ENCODE peak calls at places on chromosomes 7 and 10, in four cellular contexts. One of them, this sample, is unnamed.

GRCh38 chr10:46231087-46231486 is 55.7 kb upstream of the ANTXRL start:
- DNase-seq in heart left ventricle: no peak
- DNase-seq in MCF 10A: no peak
- DNase-seq in choroid plexus epithelial cell: no peak
- DNase-seq in this sample: no peak

GRCh38 chr10:51377932-51378206 is 303.6 kb downstream of the PRKG1 start:
- DNase-seq in heart left ventricle: no peak
- DNase-seq in MCF 10A: no peak
- DNase-seq in choroid plexus epithelial cell: no peak
- DNase-seq in this sample: no peak

GRCh38 chr10:28788252-28788651 is 110.9 kb downstream of the BAMBI start:
- DNase-seq in heart left ventricle: no peak
- DNase-seq in MCF 10A: no peak
- DNase-seq in choroid plexus epithelial cell: no peak
- DNase-seq in this sample: no peak

GRCh38 chr10:338176-339037 is 203.2 kb downstream of the ZMYND11 start:
- DNase-seq in heart left ventricle: no peak
- DNase-seq in MCF 10A: peak; percentile 90
- DNase-seq in choroid plexus epithelial cell: no peak
- DNase-seq in this sample: no peak

GRCh38 chr7:136133491-136133990 is 156.4 kb upstream of the MTPN start:
- DNase-seq in heart left ventricle: no peak
- DNase-seq in MCF 10A: no peak
- DNase-seq in choroid plexus epithelial cell: peak; percentile 58
- DNase-seq in this sample: peak; percentile 75

GRCh38 chr10:24448351-24449009 is 239.5 kb downstream of the KIAA1217 start:
- DNase-seq in heart left ventricle: no peak
- DNase-seq in MCF 10A: no peak
- DNase-seq in choroid plexus epithelial cell: peak; percentile 56
- DNase-seq in this sample: no peak

GRCh38 chr10:11783558-11783865 is 39.6 kb upstream of the PROSER2 start:
- DNase-seq in heart left ventricle: no peak
- DNase-seq in MCF 10A: peak; percentile 23
- DNase-seq in choroid plexus epithelial cell: no peak
- DNase-seq in this sample: no peak

GRCh38 chr7:46671108-46671769 is 750.2 kb upstream of the IGFBP3 start:
- DNase-seq in heart left ventricle: no peak
- DNase-seq in MCF 10A: no peak
- DNase-seq in choroid plexus epithelial cell: no peak
- DNase-seq in this sample: no peak

GRCh38 chr10:16440396-16441105 is 3.7 kb downstream of the PTER start:
- DNase-seq in heart left ventricle: no peak
- DNase-seq in MCF 10A: peak; percentile 74
- DNase-seq in choroid plexus epithelial cell: peak; percentile 27
- DNase-seq in this sample: no peak

GRCh38 chr10:95308389-95309302 is 17.8 kb upstream of the PDLIM1 start:
- DNase-seq in heart left ventricle: peak; percentile 68
- DNase-seq in MCF 10A: peak; percentile 98
- DNase-seq in choroid plexus epithelial cell: peak; percentile 98
- DNase-seq in this sample: peak; percentile 99

GRCh38 chr7:69598487-69599148 is 343 bp downstream of the AUTS2 start:
- DNase-seq in heart left ventricle: peak; percentile 33
- DNase-seq in MCF 10A: no peak
- DNase-seq in choroid plexus epithelial cell: no peak
- DNase-seq in this sample: no peak

GRCh38 chr7:81245353-81245752 is 326.5 kb upstream of the SEMA3C start:
- DNase-seq in heart left ventricle: no peak
- DNase-seq in MCF 10A: no peak
- DNase-seq in choroid plexus epithelial cell: no peak
- DNase-seq in this sample: no peak

GRCh38 chr7:81248420-81248819 is 329.6 kb upstream of the SEMA3C start:
- DNase-seq in heart left ventricle: no peak
- DNase-seq in MCF 10A: peak; percentile 45
- DNase-seq in choroid plexus epithelial cell: no peak
- DNase-seq in this sample: no peak

GRCh38 chr7:81244213-81244612 is 325.4 kb upstream of the SEMA3C start:
- DNase-seq in heart left ventricle: no peak
- DNase-seq in MCF 10A: peak; percentile 71
- DNase-seq in choroid plexus epithelial cell: peak; percentile 88
- DNase-seq in this sample: no peak
- TF ChIP-seq CTCF in heart left ventricle: no peak
- TF ChIP-seq CTCF in MCF 10A: peak; percentile 21
- TF ChIP-seq CTCF in choroid plexus epithelial cell: peak; percentile 45
- TF ChIP-seq CTCF in this sample: no peak

GRCh38 chr7:43869898-43870240 is 552 bp upstream of the MRPS24 start:
- DNase-seq in heart left ventricle: peak; percentile 42
- DNase-seq in MCF 10A: peak; percentile 87
- DNase-seq in choroid plexus epithelial cell: peak; percentile 95
- DNase-seq in this sample: peak; percentile 73

GRCh38 chr7:43871064-43871463 is 1.7 kb upstream of the MRPS24 start:
- DNase-seq in heart left ventricle: no peak
- DNase-seq in MCF 10A: no peak
- DNase-seq in choroid plexus epithelial cell: no peak
- DNase-seq in this sample: no peak

GRCh38 chr7:43870316-43870715 is 999 bp upstream of the MRPS24 start:
- DNase-seq in heart left ventricle: no peak
- DNase-seq in MCF 10A: no peak
- DNase-seq in choroid plexus epithelial cell: no peak
- DNase-seq in this sample: no peak

GRCh38 chr7:43873300-43873699 is 4.0 kb upstream of the MRPS24 start:
- DNase-seq in heart left ventricle: peak; percentile 63
- DNase-seq in MCF 10A: peak; percentile 89
- DNase-seq in choroid plexus epithelial cell: peak; percentile 53
- DNase-seq in this sample: no peak

GRCh38 chr7:43872401-43873165 is 3.3 kb upstream of the MRPS24 start:
- DNase-seq in heart left ventricle: peak; percentile 57
- DNase-seq in MCF 10A: peak; percentile 84
- DNase-seq in choroid plexus epithelial cell: peak; percentile 80
- DNase-seq in this sample: peak; percentile 22
- TF ChIP-seq CTCF in heart left ventricle: no peak
- TF ChIP-seq CTCF in MCF 10A: no peak
- TF ChIP-seq CTCF in choroid plexus epithelial cell: no peak
- TF ChIP-seq CTCF in this sample: no peak

DNA sequence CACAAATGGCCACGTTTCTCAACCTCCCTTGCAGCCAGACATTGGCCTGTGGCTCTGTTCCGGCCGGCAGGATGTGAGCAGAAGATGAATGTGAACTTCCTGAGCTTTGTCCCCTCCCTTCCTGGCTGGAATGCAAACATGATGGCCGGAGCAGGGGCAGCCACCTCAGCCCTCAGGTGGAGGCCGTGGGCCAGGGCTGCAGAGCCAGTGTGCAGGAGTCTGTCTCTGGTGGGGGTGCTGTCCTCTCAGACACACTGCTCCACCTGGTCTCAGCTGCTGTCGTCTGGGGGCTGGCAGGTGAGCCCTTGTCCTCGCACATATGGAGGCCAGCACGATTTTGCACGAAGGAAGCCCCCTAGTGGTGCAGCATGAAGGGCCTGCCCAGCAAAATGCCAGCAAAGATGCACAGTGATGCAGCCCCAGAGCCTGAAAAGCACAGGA is 25.3 kb upstream of the PWWP2B start:
- DNase-seq in heart left ventricle: no peak
- DNase-seq in MCF 10A: no peak
- DNase-seq in choroid plexus epithelial cell: peak; percentile 14
- DNase-seq in this sample: no peak
- TF ChIP-seq CTCF in heart left ventricle: no peak
- TF ChIP-seq CTCF in MCF 10A: peak; percentile 19
- TF ChIP-seq CTCF in choroid plexus epithelial cell: peak; percentile 60
- TF ChIP-seq CTCF in this sample: peak; percentile 43

GRCh38 chr7:32222251-32222900 is 152.2 kb upstream of the PDE1C start:
- DNase-seq in heart left ventricle: no peak
- DNase-seq in MCF 10A: no peak
- DNase-seq in choroid plexus epithelial cell: no peak
- DNase-seq in this sample: no peak
- TF ChIP-seq CTCF in heart left ventricle: no peak
- TF ChIP-seq CTCF in MCF 10A: no peak
- TF ChIP-seq CTCF in choroid plexus epithelial cell: no peak
- TF ChIP-seq CTCF in this sample: no peak

GRCh38 chr10:3781458-3782098 is 3.4 kb downstream of the KLF6 start:
- DNase-seq in heart left ventricle: peak; percentile 76
- DNase-seq in MCF 10A: peak; percentile 58
- DNase-seq in choroid plexus epithelial cell: peak; percentile 80
- DNase-seq in this sample: no peak
- TF ChIP-seq CTCF in heart left ventricle: peak; percentile 61
- TF ChIP-seq CTCF in MCF 10A: peak; percentile 39
- TF ChIP-seq CTCF in choroid plexus epithelial cell: peak; percentile 64
- TF ChIP-seq CTCF in this sample: peak; percentile 52

GRCh38 chr7:92133133-92133736 is 1.0 kb downstream of the CYP51A1 start:
- DNase-seq in heart left ventricle: no peak
- DNase-seq in MCF 10A: peak; percentile 11
- DNase-seq in choroid plexus epithelial cell: no peak
- DNase-seq in this sample: no peak

GRCh38 chr7:92133737-92134270 is 473 bp downstream of the CYP51A1 start:
- DNase-seq in heart left ventricle: peak; percentile 74
- DNase-seq in MCF 10A: peak; percentile 59
- DNase-seq in choroid plexus epithelial cell: peak; percentile 66
- DNase-seq in this sample: peak; percentile 16

GRCh38 chr7:92135100-92135429 is 788 bp upstream of the CYP51A1 start:
- DNase-seq in heart left ventricle: no peak
- DNase-seq in MCF 10A: peak; percentile 37
- DNase-seq in choroid plexus epithelial cell: peak; percentile 44
- DNase-seq in this sample: peak; percentile 3

GRCh38 chr7:92135490-92135889 is 1.2 kb upstream of the CYP51A1 start:
- DNase-seq in heart left ventricle: no peak
- DNase-seq in MCF 10A: peak; percentile 7
- DNase-seq in choroid plexus epithelial cell: no peak
- DNase-seq in this sample: no peak

DNA sequence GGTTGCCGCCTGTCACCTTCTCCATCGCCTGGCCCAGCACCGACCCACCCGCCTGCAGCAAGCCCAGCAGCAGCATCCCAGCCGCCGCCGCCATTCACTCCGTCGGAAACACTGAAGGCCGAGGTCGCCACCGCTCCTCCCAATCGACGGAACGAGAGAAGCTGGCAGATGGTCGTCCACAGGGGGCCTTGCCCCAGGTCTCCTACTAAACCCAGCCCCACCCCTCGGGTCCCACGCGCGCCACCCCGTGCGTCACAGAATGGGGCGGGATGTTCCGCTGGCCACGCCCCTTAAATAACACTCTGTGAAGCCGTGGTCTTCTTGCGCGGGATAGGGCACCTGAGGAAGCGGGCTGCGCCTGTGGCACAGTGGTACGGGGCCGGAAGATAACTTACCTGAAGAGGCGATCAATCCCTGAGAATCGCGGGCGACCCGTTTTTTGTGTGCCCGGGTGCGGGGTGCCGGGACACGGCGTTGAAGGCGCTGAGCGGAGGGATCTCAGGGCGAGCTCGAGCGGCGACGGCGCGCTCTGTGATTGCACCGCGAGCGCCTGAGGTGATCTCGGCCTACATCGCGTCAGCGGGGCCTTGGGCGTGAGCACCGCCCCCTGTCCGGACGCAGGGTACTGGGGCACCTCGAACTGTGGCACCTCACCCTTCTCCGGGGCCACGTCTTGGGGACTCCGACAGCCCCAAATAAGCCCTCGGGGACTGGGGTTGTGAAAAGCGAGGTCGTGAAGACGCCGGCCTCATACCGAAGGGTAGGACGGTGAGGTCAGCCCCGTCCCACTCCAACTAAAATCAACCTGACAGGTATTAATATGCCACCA is at the start of gene CYP51A1:
- DNase-seq in heart left ventricle: peak; percentile 94
- DNase-seq in MCF 10A: peak; percentile 94
- DNase-seq in choroid plexus epithelial cell: peak; percentile 95
- DNase-seq in this sample: peak; percentile 78
- TF ChIP-seq CTCF in heart left ventricle: peak; percentile 16
- TF ChIP-seq CTCF in MCF 10A: no peak
- TF ChIP-seq CTCF in choroid plexus epithelial cell: peak; percentile 20
- TF ChIP-seq CTCF in this sample: no peak

DNA sequence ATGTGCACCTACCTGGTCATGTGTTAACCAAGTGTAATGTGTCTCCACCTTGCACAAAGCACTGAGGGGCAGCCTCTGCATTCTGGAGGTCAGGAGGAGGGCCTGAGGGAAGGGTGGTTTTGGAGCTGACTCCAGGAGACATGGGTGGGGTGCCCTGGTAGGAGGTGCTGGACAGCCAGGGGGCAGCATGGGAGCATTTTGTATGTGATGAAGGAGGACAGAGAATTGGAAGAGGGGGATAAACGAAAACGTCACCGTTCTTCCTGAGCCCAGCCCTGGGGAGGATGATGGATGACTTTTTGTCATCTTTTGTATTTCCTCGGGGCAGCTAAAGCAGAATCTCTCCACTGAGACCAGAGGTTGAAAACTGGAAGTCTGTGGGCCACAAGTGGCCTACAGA is 242.3 kb downstream of the VTI1A start:
- DNase-seq in heart left ventricle: peak; percentile 35
- DNase-seq in MCF 10A: peak; percentile 20
- DNase-seq in choroid plexus epithelial cell: peak; percentile 24
- DNase-seq in this sample: no peak
- TF ChIP-seq CTCF in heart left ventricle: peak; percentile 29
- TF ChIP-seq CTCF in MCF 10A: no peak
- TF ChIP-seq CTCF in choroid plexus epithelial cell: peak; percentile 61
- TF ChIP-seq CTCF in this sample: peak; percentile 51

GRCh38 chr7:103752995-103753394 is 236.5 kb downstream of the RELN start:
- DNase-seq in heart left ventricle: no peak
- DNase-seq in MCF 10A: no peak
- DNase-seq in choroid plexus epithelial cell: peak; percentile 54
- DNase-seq in this sample: no peak
- TF ChIP-seq CTCF in heart left ventricle: no peak
- TF ChIP-seq CTCF in MCF 10A: peak; percentile 21
- TF ChIP-seq CTCF in choroid plexus epithelial cell: peak; percentile 37
- TF ChIP-seq CTCF in this sample: no peak

DNA sequence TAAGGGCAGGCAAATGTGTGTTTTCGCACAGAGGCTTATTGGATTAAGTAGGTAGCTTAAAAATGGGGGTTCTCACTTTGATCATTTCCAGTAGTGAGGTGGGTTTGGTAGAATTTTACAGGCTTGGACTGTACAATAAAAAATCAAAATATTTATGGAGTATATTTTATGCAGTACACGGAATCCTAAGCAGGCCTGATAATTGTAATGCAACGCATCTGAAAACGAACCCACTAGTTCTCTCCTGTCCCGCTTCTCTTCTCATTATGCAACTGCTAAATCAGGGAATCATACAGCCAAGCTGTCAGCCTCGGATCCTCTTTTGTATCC is 377 bp upstream of the POLR1F start:
- DNase-seq in heart left ventricle: no peak
- DNase-seq in MCF 10A: no peak
- DNase-seq in choroid plexus epithelial cell: no peak
- DNase-seq in this sample: no peak
- TF ChIP-seq CTCF in heart left ventricle: no peak
- TF ChIP-seq CTCF in MCF 10A: no peak
- TF ChIP-seq CTCF in choroid plexus epithelial cell: no peak
- TF ChIP-seq CTCF in this sample: no peak

DNA sequence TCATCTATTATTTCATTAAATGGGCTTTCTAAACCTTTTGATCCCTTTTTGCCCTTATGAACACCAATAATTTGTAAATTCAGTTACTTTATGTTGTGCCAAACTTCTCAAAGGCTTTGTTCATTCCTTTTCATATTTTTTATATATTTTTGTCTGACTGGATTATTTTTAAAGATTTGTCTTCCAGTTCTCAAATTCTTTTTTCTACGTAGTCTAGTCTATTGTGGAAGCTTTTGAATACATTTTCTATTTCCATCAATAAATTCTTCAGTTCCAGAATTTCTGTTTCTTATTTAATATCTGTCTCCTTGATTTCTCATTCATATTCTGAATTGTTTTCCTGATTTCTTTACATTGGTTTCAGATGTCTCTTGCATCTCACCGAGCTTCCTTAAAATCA is 108.2 kb downstream of the CTNNA3 start:
- DNase-seq in heart left ventricle: no peak
- DNase-seq in MCF 10A: no peak
- DNase-seq in choroid plexus epithelial cell: no peak
- DNase-seq in this sample: no peak
- TF ChIP-seq CTCF in heart left ventricle: no peak
- TF ChIP-seq CTCF in MCF 10A: no peak
- TF ChIP-seq CTCF in choroid plexus epithelial cell: no peak
- TF ChIP-seq CTCF in this sample: no peak